ENCODE peak calls at places on chromosome 14, in seven cellular contexts. Q is body of pancreas, H is DND-41, Z is PC-9, P is adrenal gland, X is pancreas, O is heart right ventricle. B is an unnamed sample. For H3K4me1, the result is how much of the 10 kb centered on the place peaks cover.

GRCh38 chr14:78153069-78153351 is 17.2 kb upstream of the NRXN3 start:
- DNase-seq in Q (no peak), H (no peak), Z (no peak), P (no peak), X (no peak), O (no peak), B (no peak)

GRCh38 chr14:88791629-88792571 is 853 bp downstream of the EML5 start:
- DNase-seq in Q (peak), H (no peak), Z (no peak), P (peak), X (peak), O (peak), B (no peak)

GRCh38 chr14:20630340-20631022 is 11.0 kb downstream of the OR6S1 start:
- DNase-seq in Q (peak), H (no peak), Z (peak), P (no peak), X (no peak), O (no peak), B (no peak)

GRCh38 chr14:34629344-34629656 is 648 bp downstream of the SNX6 start:
- DNase-seq in Q (no peak), H (no peak), Z (no peak), P (no peak), X (no peak), O (no peak), B (no peak)

GRCh38 chr14:73471582-73472181 is 13.3 kb upstream of the NUMB start:
- DNase-seq in Q (no peak), H (no peak), Z (no peak), P (no peak), X (no peak), O (no peak), B (no peak)

GRCh38 chr14:75088566-75089373 is 19.3 kb downstream of the ZC2HC1C start:
- DNase-seq in Q (peak), H (peak), Z (peak), P (peak), X (peak), O (no peak), B (no peak)

GRCh38 chr14:72023128-72024042 is 91.2 kb downstream of the RGS6 start:
- DNase-seq in Q (no peak), H (no peak), Z (no peak), P (no peak), X (no peak), O (no peak), B (no peak)

GRCh38 chr14:65290830-65291229 is 121.7 kb upstream of the FUT8 start:
- DNase-seq in Q (no peak), H (no peak), Z (peak), P (no peak), X (no peak), O (no peak), B (no peak)

GRCh38 chr14:71139058-71139946 is 232.0 kb downstream of the PCNX1 start:
- DNase-seq in Q (peak), H (peak), Z (peak), P (peak), X (peak), O (peak), B (peak)

GRCh38 chr14:30790827-30791226 is 83.5 kb upstream of the COCH start:
- DNase-seq in Q (no peak), H (no peak), Z (no peak), P (no peak), X (no peak), O (no peak), B (no peak)

GRCh38 chr14:63443361-63443760 is 99.8 kb downstream of the PPP2R5E start:
- DNase-seq in Q (no peak), H (no peak), Z (no peak), P (no peak), X (no peak), O (no peak), B (no peak)

GRCh38 chr14:69392481-69392880 is 5.6 kb downstream of the ERH start:
- DNase-seq in Q (no peak), H (no peak), Z (no peak), P (no peak), X (no peak), O (no peak), B (no peak)

GRCh38 chr14:44803239-44803905 is 158.4 kb downstream of the KLHL28 start:
- DNase-seq in Q (no peak), H (no peak), Z (no peak), P (no peak), X (no peak), O (no peak), B (no peak)

GRCh38 chr14:91415794-91416743 is 1.6 kb downstream of the CCDC88C start:
- DNase-seq in Q (peak), H (peak), Z (no peak), P (no peak), X (no peak), O (no peak), B (no peak)

GRCh38 chr14:90691627-90692026 is 124.6 kb downstream of the TTC7B start:
- DNase-seq in Q (no peak), H (no peak), Z (no peak), P (no peak), X (no peak), O (no peak), B (no peak)

GRCh38 chr14:75372260-75372659 is 55.6 kb upstream of the JDP2 start:
- DNase-seq in Q (no peak), H (no peak), Z (no peak), P (no peak), X (no peak), O (no peak), B (no peak)

DNA sequence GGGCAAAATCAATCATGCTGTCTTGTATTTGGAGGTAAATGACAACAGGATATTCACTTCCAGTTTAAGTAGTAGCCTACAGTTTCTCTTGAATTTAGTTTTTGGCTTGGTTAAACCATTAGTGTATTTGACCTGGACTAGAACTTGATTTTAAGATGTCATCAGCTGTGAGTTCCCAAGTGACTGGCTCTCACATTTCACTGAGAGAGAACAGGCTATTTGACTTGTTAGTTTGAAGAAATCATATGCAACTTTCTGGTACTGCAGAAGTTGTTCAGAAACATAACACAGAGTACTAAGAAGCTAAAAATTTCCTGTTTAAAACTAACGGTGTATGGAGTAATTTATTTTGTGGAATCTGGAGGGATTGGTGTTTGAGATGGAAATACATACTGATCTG is 22.3 kb downstream of the MNAT1 start:
- DNase-seq in Q (no peak), H (no peak), Z (no peak), P (no peak), X (no peak), O (no peak), B (no peak)
- H3K4me1 ChIP-seq in Q (under half), H (half or more), Z (half or more), P (under half), X (under half), O (under half), B (under half)

GRCh38 chr14:92675421-92675820 is 73.0 kb downstream of the LGMN start:
- DNase-seq in Q (no peak), H (no peak), Z (no peak), P (no peak), X (no peak), O (no peak), B (no peak)
- TF ChIP-seq CTCF in Q (no peak), H (no peak), Z (no peak), P (no peak), X (no peak), O (no peak), B (no peak)

DNA sequence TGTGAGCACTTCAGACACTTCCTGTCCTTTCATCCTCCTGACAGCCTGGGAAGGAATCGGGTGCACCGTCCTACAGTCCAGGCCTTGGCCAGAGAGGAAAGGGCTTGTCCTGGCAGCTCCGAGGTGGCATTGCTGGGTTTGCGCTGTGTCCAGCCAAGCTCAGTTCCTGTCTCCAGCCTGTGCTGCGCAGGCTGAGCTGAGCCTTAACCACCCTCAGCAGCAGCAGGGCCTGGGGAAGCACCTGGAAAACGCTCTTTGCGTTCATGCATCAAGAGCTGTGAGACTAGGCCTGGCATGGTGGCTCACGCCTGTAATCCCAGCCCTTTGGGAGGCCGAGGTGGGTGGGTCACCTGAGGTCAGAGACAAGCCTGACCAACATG is 33.7 kb upstream of the EML1 start:
- DNase-seq in Q (no peak), H (no peak), Z (no peak), P (no peak), X (no peak), O (no peak), B (no peak)
- H3K27ac ChIP-seq in Q (no peak), H (no peak), Z (no peak), P (no peak), X (no peak), O (no peak), B (peak)

DNA sequence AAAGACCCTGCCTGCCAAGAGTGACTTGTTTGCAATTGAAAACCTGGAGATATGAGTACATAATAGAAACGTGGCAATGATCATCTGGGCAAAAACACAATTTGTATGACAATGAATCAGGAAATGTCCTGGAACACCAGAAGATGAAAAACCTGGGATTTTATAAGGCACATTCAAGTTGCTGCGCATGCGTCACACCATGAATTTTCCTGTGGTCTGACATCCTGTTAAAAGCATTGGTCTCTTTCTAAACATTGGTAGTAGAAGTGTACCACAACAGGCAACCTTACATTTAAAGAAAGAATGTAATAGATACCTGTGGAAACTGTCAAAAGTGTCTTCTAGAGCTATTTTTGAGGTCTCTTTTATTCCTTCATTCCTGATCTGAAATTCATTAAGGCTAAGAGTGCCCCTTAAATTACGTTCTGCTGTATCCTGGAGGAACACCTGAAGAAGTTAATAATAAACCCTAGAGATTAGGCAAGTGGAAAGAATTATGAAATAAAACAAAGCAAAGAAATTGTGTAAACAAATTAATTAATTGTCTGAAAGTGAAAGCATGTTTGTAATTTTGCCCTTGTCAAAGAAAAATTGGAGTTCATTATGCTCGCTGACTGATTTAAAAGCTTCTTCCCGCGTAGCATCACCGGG is 676.5 kb downstream of the DIO2 start:
- DNase-seq in Q (peak), H (no peak), Z (no peak), P (no peak), X (no peak), O (no peak), B (no peak)
- H3K4me1 ChIP-seq in Q (under half), H (under half), Z (under half), P (under half), X (under half), O (under half), B (under half)

GRCh38 chr14:105093426-105094192 is 28.4 kb upstream of the GPR132 start:
- DNase-seq in Q (peak), H (peak), Z (peak), P (no peak), X (peak), O (peak), B (peak)
- TF ChIP-seq CTCF in Q (peak), H (peak), Z (peak), P (no peak), X (no peak), O (peak), B (peak)

GRCh38 chr14:22052795-22053194 is 379.2 kb upstream of the OR4E1 start:
- DNase-seq in Q (no peak), H (peak), Z (no peak), P (no peak), X (no peak), O (no peak), B (no peak)

GRCh38 chr14:22046063-22046462 is 372.4 kb upstream of the OR4E1 start:
- DNase-seq in Q (no peak), H (no peak), Z (no peak), P (no peak), X (no peak), O (no peak), B (no peak)

GRCh38 chr14:22044193-22044592 is 370.6 kb upstream of the OR4E1 start:
- DNase-seq in Q (no peak), H (no peak), Z (no peak), P (no peak), X (no peak), O (no peak), B (no peak)

DNA sequence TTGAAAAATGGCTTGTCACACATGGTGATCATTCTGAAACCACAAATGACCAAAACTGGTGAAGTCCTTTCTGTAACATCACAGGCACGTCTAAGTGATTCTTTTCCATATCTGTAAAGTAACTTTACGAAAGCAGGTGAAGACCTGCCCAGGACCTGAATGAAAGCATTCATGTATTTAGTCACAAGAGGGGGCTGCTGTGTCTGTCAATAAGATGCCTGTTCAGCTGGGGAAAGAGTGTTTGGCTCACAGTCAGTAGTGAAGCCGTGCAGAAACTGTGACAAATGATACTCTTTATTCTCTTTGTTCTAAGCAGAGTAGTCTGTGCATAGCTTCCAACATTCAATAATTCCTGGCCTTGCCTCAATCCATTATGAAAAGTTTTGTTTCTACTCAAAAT is 373.5 kb upstream of the OR4E1 start:
- DNase-seq in Q (peak), H (peak), Z (no peak), P (no peak), X (no peak), O (no peak), B (no peak)
- H3K27ac ChIP-seq in Q (no peak), H (no peak), Z (no peak), P (no peak), X (no peak), O (no peak), B (no peak)

GRCh38 chr14:105480807-105481801 is 5.6 kb upstream of the CRIP1 start:
- DNase-seq in Q (peak), H (peak), Z (peak), P (peak), X (peak), O (peak), B (peak)
- H3K4me1 ChIP-seq in Q (half or more), H (under half), Z (under half), P (under half), X (under half), O (half or more), B (half or more)

GRCh38 chr14:101737414-101738367 is 23.8 kb upstream of the PPP2R5C start:
- DNase-seq in Q (no peak), H (no peak), Z (no peak), P (no peak), X (no peak), O (no peak), B (no peak)
- TF ChIP-seq CTCF in Q (no peak), H (peak), Z (peak), P (no peak), X (no peak), O (no peak), B (peak)

DNA sequence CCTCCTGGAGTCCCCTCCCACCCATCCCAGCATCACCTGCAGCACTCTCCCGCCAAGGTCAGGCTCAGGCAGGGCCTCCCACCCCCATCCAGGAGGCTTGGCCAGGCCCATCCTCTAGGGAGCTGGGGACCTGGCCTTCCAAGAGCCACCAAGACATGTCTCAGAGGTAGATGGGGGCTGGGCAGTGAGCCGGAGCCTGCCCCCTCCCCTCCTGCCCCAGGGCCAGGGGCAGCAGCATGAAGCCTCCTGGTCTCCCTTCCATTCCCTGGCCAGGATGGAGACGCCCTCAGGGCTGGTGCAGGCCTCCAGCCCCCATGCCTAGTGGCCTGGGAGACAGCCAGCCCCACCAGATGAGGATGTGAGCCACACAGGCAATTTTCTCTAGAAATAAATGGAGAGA is 69.3 kb upstream of the C14orf180 start:
- DNase-seq in Q (no peak), H (no peak), Z (no peak), P (no peak), X (no peak), O (no peak), B (no peak)
- H3K27ac ChIP-seq in Q (no peak), H (no peak), Z (no peak), P (no peak), X (no peak), O (no peak), B (peak)

B was measured in left ventricle myocardium inferior.